ENCODE peak calls at places on chromosomes 4 and X, in seven cellular contexts. Q, E, J, U, M, L and Y are unnamed samples.

GRCh38 chr4:1300466-1301455 is 11.1 kb downstream of the MAEA start:
- DNase-seq in Q (no peak), E (no peak), J (peak), U (no peak), M (peak), L (peak), Y (no peak)

GRCh38 chrX:9164086-9164485 is 130.2 kb upstream of the FAM9B start:
- DNase-seq in Q (no peak), E (no peak), J (no peak), U (no peak), M (peak), L (no peak), Y (no peak)

GRCh38 chr4:54539500-54540029 is 118.2 kb upstream of the KIT start:
- DNase-seq in Q (peak), E (peak), J (peak), U (peak), M (peak), L (no peak), Y (no peak)

GRCh38 chr4:64890131-64890710 is 481.0 kb upstream of the TECRL start:
- DNase-seq in Q (no peak), E (no peak), J (no peak), U (no peak), M (no peak), L (no peak), Y (no peak)

GRCh38 chr4:132587626-132588025 is 561.5 kb upstream of the PCDH10 start:
- DNase-seq in Q (no peak), E (no peak), J (no peak), U (no peak), M (no peak), L (no peak), Y (no peak)

GRCh38 chr4:75904086-75904485 is 1.8 kb upstream of the PPEF2 start:
- DNase-seq in Q (no peak), E (no peak), J (no peak), U (no peak), M (no peak), L (no peak), Y (no peak)

GRCh38 chr4:7324651-7325121 is 110.0 kb downstream of the PSAPL1 start:
- DNase-seq in Q (no peak), E (no peak), J (no peak), U (no peak), M (no peak), L (no peak), Y (no peak)

GRCh38 chr4:48195853-48196252 is 61.8 kb upstream of the TXK start:
- DNase-seq in Q (no peak), E (no peak), J (no peak), U (no peak), M (no peak), L (no peak), Y (no peak)

GRCh38 chr4:8836664-8837171 is 34.9 kb downstream of the HMX1 start:
- DNase-seq in Q (no peak), E (no peak), J (no peak), U (no peak), M (no peak), L (no peak), Y (no peak)

GRCh38 chr4:148643851-148644250 is 201.6 kb upstream of the NR3C2 start:
- DNase-seq in Q (no peak), E (no peak), J (no peak), U (no peak), M (no peak), L (no peak), Y (no peak)

GRCh38 chr4:98512918-98513317 is 145.5 kb downstream of the TSPAN5 start:
- DNase-seq in Q (no peak), E (no peak), J (no peak), U (no peak), M (no peak), L (no peak), Y (no peak)

GRCh38 chr4:47855350-47855749 is 17.5 kb upstream of the CORIN start:
- DNase-seq in Q (no peak), E (peak), J (no peak), U (no peak), M (peak), L (no peak), Y (no peak)

GRCh38 chr4:77930876-77931275 is 68.2 kb downstream of the MRPL1 start:
- DNase-seq in Q (no peak), E (no peak), J (no peak), U (no peak), M (no peak), L (no peak), Y (no peak)

GRCh38 chrX:23372220-23372902 is 37.7 kb downstream of the PTCHD1 start:
- DNase-seq in Q (no peak), E (no peak), J (no peak), U (no peak), M (no peak), L (no peak), Y (no peak)

GRCh38 chr4:113069212-113069892 is 19.9 kb downstream of the ANK2 start:
- DNase-seq in Q (no peak), E (no peak), J (no peak), U (no peak), M (no peak), L (no peak), Y (no peak)

GRCh38 chr4:151721466-151721865 is 39.3 kb downstream of the GATB start:
- DNase-seq in Q (no peak), E (peak), J (no peak), U (no peak), M (peak), L (no peak), Y (no peak)

GRCh38 chr4:177250056-177250696 is 59.5 kb upstream of the NEIL3 start:
- DNase-seq in Q (peak), E (peak), J (peak), U (peak), M (peak), L (peak), Y (peak)

GRCh38 chr4:140266958-140267568 is 106.4 kb upstream of the SCOC start:
- DNase-seq in Q (no peak), E (no peak), J (no peak), U (no peak), M (peak), L (no peak), Y (no peak)